ENCODE peak calls at places on chromosomes 5 and 9, in ten cellular contexts. V is SK-N-SH, R is sigmoid colon, M is SHP77, A is cardiac muscle cell, P is fibroblast of the aortic adventitia, G is LoVo, Q is tibial nerve, X is GM20000, N is heart left ventricle. L is an unnamed sample.

GRCh38 chr5:135176991-135177390 is 143.0 kb upstream of the PITX1 start:
- DNase-seq in V (no peak), R (no peak), M (no peak), A (no peak), P (no peak), G (no peak), Q (no peak), X (no peak), N (no peak), L (no peak)

GRCh38 chr5:154642499-154643245 is 112.5 kb upstream of the LARP1 start:
- DNase-seq in V (no peak), R (no peak), M (no peak), A (no peak), P (peak), G (peak), Q (no peak), X (no peak), N (no peak), L (no peak)

GRCh38 chr9:136438909-136439549 is 616 bp downstream of the INPP5E start:
- DNase-seq in V (peak), R (no peak), M (no peak), A (peak), P (peak), G (peak), Q (no peak), X (peak), N (peak), L (peak)

GRCh38 chr9:131420913-131421312 is 27.0 kb downstream of the PRRC2B start:
- DNase-seq in V (peak), R (no peak), M (no peak), A (no peak), P (peak), G (no peak), Q (no peak), X (no peak), N (no peak), L (no peak)

GRCh38 chr5:73960426-73960825 is 334.4 kb downstream of the ARHGEF28 start:
- DNase-seq in V (no peak), R (no peak), M (no peak), A (no peak), P (no peak), G (no peak), Q (no peak), X (no peak), N (no peak), L (no peak)

GRCh38 chr5:120913396-120913795 is 449.3 kb downstream of the PRR16 start:
- DNase-seq in V (no peak), R (no peak), M (no peak), A (no peak), P (no peak), G (no peak), Q (no peak), X (no peak), N (no peak), L (no peak)

GRCh38 chr5:170559296-170559695 is 55.5 kb downstream of the KCNIP1 start:
- DNase-seq in V (no peak), R (no peak), M (no peak), A (no peak), P (no peak), G (no peak), Q (no peak), X (no peak), N (no peak), L (no peak)

GRCh38 chr5:172591636-172592035 is 49.4 kb upstream of the NEURL1B start:
- DNase-seq in V (no peak), R (no peak), M (no peak), A (no peak), P (no peak), G (no peak), Q (no peak), X (no peak), N (no peak), L (no peak)

GRCh38 chr5:150640311-150641005 is at the start of gene SYNPO:
- DNase-seq in V (peak), R (peak), M (no peak), A (no peak), P (peak), G (no peak), Q (peak), X (no peak), N (peak), L (no peak)

GRCh38 chr9:16132513-16132912 is 579.7 kb downstream of the CCDC171 start:
- DNase-seq in V (no peak), R (no peak), M (no peak), A (no peak), P (peak), G (no peak), Q (no peak), X (no peak), N (no peak), L (no peak)

GRCh38 chr5:16618138-16618897 is 1.5 kb upstream of the RETREG1 start:
- DNase-seq in V (peak), R (no peak), M (peak), A (no peak), P (no peak), G (no peak), Q (no peak), X (peak), N (no peak), L (no peak)

GRCh38 chr9:79661279-79661678 is 89.5 kb downstream of the TLE4 start:
- DNase-seq in V (no peak), R (no peak), M (no peak), A (no peak), P (no peak), G (no peak), Q (no peak), X (no peak), N (no peak), L (no peak)

GRCh38 chr5:378301-378891 is 56.9 kb downstream of the AHRR start:
- DNase-seq in V (peak), R (peak), M (peak), A (no peak), P (peak), G (no peak), Q (no peak), X (no peak), N (no peak), L (no peak)

GRCh38 chr5:131745594-131746175 is 51.1 kb downstream of the FNIP1 start:
- DNase-seq in V (no peak), R (no peak), M (no peak), A (no peak), P (no peak), G (no peak), Q (no peak), X (no peak), N (no peak), L (no peak)

GRCh38 chr9:137200311-137201204 is at the start of gene TPRN:
- DNase-seq in V (peak), R (peak), M (peak), A (peak), P (peak), G (peak), Q (peak), X (peak), N (peak), L (peak)

GRCh38 chr5:166596043-166596442 is 1695.4 kb upstream of the WWC1 start:
- DNase-seq in V (no peak), R (no peak), M (no peak), A (peak), P (no peak), G (no peak), Q (no peak), X (no peak), N (no peak), L (no peak)

GRCh38 chr9:109290385-109290784 is 30.5 kb downstream of the EPB41L4B start:
- DNase-seq in V (no peak), R (no peak), M (no peak), A (no peak), P (no peak), G (no peak), Q (no peak), X (no peak), N (no peak), L (no peak)

GRCh38 chr9:124297553-124297905 is 39.8 kb downstream of the NEK6 start:
- DNase-seq in V (no peak), R (peak), M (no peak), A (no peak), P (peak), G (peak), Q (peak), X (no peak), N (peak), L (no peak)

GRCh38 chr5:172798422-172799215 is 27.6 kb upstream of the DUSP1 start:
- DNase-seq in V (no peak), R (peak), M (no peak), A (no peak), P (peak), G (peak), Q (no peak), X (no peak), N (no peak), L (no peak)

GRCh38 chr5:150144211-150144801 is 11.3 kb downstream of the PDGFRB start:
- DNase-seq in V (peak), R (peak), M (no peak), A (peak), P (peak), G (no peak), Q (no peak), X (no peak), N (peak), L (peak)

GRCh38 chr5:152374711-152375275 is 30.3 kb downstream of the NMUR2 start:
- DNase-seq in V (no peak), R (no peak), M (no peak), A (no peak), P (no peak), G (no peak), Q (no peak), X (no peak), N (no peak), L (no peak)

GRCh38 chr5:149485655-149486615 is 65.3 kb downstream of the CSNK1A1 start:
- DNase-seq in V (peak), R (peak), M (no peak), A (peak), P (peak), G (peak), Q (no peak), X (no peak), N (no peak), L (no peak)

GRCh38 chr9:128882677-128883590 is 1.0 kb downstream of the LRRC8A start:
- DNase-seq in V (peak), R (no peak), M (no peak), A (peak), P (no peak), G (no peak), Q (no peak), X (peak), N (no peak), L (peak)

GRCh38 chr9:121518634-121519033 is 19.0 kb upstream of the GGTA1 start:
- DNase-seq in V (no peak), R (no peak), M (no peak), A (no peak), P (no peak), G (no peak), Q (no peak), X (no peak), N (no peak), L (no peak)

L was measured in retina.